ENCODE peak calls at places on chromosomes 2 and 18, in five cellular contexts. One of them, this sample, is unnamed.

GRCh38 chr18:24868760-24869237 is 408.4 kb downstream of the HRH4 start:
- DNase-seq in left ventricle myocardium inferior: no peak
- DNase-seq in lower lobe of right lung: no peak
- DNase-seq in uterus: no peak
- DNase-seq in suprapubic skin: no peak
- DNase-seq in this sample: no peak

GRCh38 chr2:227862741-227863588 is 8.5 kb upstream of the DAW1 start:
- DNase-seq in left ventricle myocardium inferior: no peak
- DNase-seq in lower lobe of right lung: no peak
- DNase-seq in uterus: no peak
- DNase-seq in suprapubic skin: no peak
- DNase-seq in this sample: no peak

GRCh38 chr2:1510184-1510583 is 96.9 kb downstream of the TPO start:
- DNase-seq in left ventricle myocardium inferior: no peak
- DNase-seq in lower lobe of right lung: no peak
- DNase-seq in uterus: no peak
- DNase-seq in suprapubic skin: no peak
- DNase-seq in this sample: no peak

GRCh38 chr2:179938026-179938425 is 69.1 kb downstream of the CWC22 start:
- DNase-seq in left ventricle myocardium inferior: no peak
- DNase-seq in lower lobe of right lung: no peak
- DNase-seq in uterus: no peak
- DNase-seq in suprapubic skin: no peak
- DNase-seq in this sample: no peak

GRCh38 chr2:17104454-17104853 is 413.8 kb downstream of the RAD51AP2 start:
- DNase-seq in left ventricle myocardium inferior: no peak
- DNase-seq in lower lobe of right lung: no peak
- DNase-seq in uterus: no peak
- DNase-seq in suprapubic skin: no peak
- DNase-seq in this sample: peak

GRCh38 chr2:231890896-231891513 is 35.2 kb downstream of the NPPC start:
- DNase-seq in left ventricle myocardium inferior: no peak
- DNase-seq in lower lobe of right lung: no peak
- DNase-seq in uterus: no peak
- DNase-seq in suprapubic skin: no peak
- DNase-seq in this sample: no peak

GRCh38 chr2:229888031-229888430 is 33.8 kb downstream of the TRIP12 start:
- DNase-seq in left ventricle myocardium inferior: no peak
- DNase-seq in lower lobe of right lung: no peak
- DNase-seq in uterus: no peak
- DNase-seq in suprapubic skin: no peak
- DNase-seq in this sample: no peak

GRCh38 chr2:17851731-17852585 is 26.5 kb upstream of the KCNS3 start:
- DNase-seq in left ventricle myocardium inferior: peak
- DNase-seq in lower lobe of right lung: peak
- DNase-seq in uterus: peak
- DNase-seq in suprapubic skin: no peak
- DNase-seq in this sample: no peak

GRCh38 chr2:108459441-108459840 is 10.4 kb downstream of the GCC2 start:
- DNase-seq in left ventricle myocardium inferior: no peak
- DNase-seq in lower lobe of right lung: no peak
- DNase-seq in uterus: no peak
- DNase-seq in suprapubic skin: no peak
- DNase-seq in this sample: no peak

GRCh38 chr18:35406666-35407065 is 29.5 kb upstream of the ZNF396 start:
- DNase-seq in left ventricle myocardium inferior: no peak
- DNase-seq in lower lobe of right lung: no peak
- DNase-seq in uterus: no peak
- DNase-seq in suprapubic skin: no peak
- DNase-seq in this sample: no peak

GRCh38 chr18:58556333-58557012 is 72.4 kb downstream of the ALPK2 start:
- DNase-seq in left ventricle myocardium inferior: peak
- DNase-seq in lower lobe of right lung: no peak
- DNase-seq in uterus: no peak
- DNase-seq in suprapubic skin: no peak
- DNase-seq in this sample: no peak

GRCh38 chr2:200810252-200810650 is 1.5 kb upstream of the BZW1 start:
- DNase-seq in left ventricle myocardium inferior: no peak
- DNase-seq in lower lobe of right lung: no peak
- DNase-seq in uterus: no peak
- DNase-seq in suprapubic skin: no peak
- DNase-seq in this sample: no peak

GRCh38 chr18:75801178-75801577 is 373.7 kb upstream of the SMIM21 start:
- DNase-seq in left ventricle myocardium inferior: no peak
- DNase-seq in lower lobe of right lung: no peak
- DNase-seq in uterus: no peak
- DNase-seq in suprapubic skin: no peak
- DNase-seq in this sample: no peak

GRCh38 chr2:9897331-9897737 is 54.1 kb downstream of the TAF1B start:
- DNase-seq in left ventricle myocardium inferior: peak
- DNase-seq in lower lobe of right lung: no peak
- DNase-seq in uterus: peak
- DNase-seq in suprapubic skin: peak
- DNase-seq in this sample: peak

GRCh38 chr2:239800785-239801184 is 224.4 kb downstream of the NDUFA10 start:
- DNase-seq in left ventricle myocardium inferior: no peak
- DNase-seq in lower lobe of right lung: no peak
- DNase-seq in uterus: no peak
- DNase-seq in suprapubic skin: no peak
- DNase-seq in this sample: no peak

GRCh38 chr2:70104231-70105111 is 17.2 kb downstream of the PCBP1 start:
- DNase-seq in left ventricle myocardium inferior: no peak
- DNase-seq in lower lobe of right lung: no peak
- DNase-seq in uterus: peak
- DNase-seq in suprapubic skin: no peak
- DNase-seq in this sample: no peak

GRCh38 chr2:194252127-194252526 is 1404.9 kb upstream of the SLC39A10 start:
- DNase-seq in left ventricle myocardium inferior: no peak
- DNase-seq in lower lobe of right lung: no peak
- DNase-seq in uterus: no peak
- DNase-seq in suprapubic skin: no peak
- DNase-seq in this sample: no peak

GRCh38 chr2:46230115-46230571 is 67.1 kb upstream of the EPAS1 start:
- DNase-seq in left ventricle myocardium inferior: peak
- DNase-seq in lower lobe of right lung: peak
- DNase-seq in uterus: no peak
- DNase-seq in suprapubic skin: no peak
- DNase-seq in this sample: no peak

GRCh38 chr2:1864981-1865421 is 120.7 kb upstream of the PXDN start:
- DNase-seq in left ventricle myocardium inferior: no peak
- DNase-seq in lower lobe of right lung: no peak
- DNase-seq in uterus: no peak
- DNase-seq in suprapubic skin: no peak
- DNase-seq in this sample: no peak

GRCh38 chr2:236871500-236872001 is 214.1 kb upstream of the COPS8 start:
- DNase-seq in left ventricle myocardium inferior: peak
- DNase-seq in lower lobe of right lung: peak
- DNase-seq in uterus: peak
- DNase-seq in suprapubic skin: peak
- DNase-seq in this sample: no peak

GRCh38 chr2:111053825-111054490 is 66.8 kb upstream of the BCL2L11 start:
- DNase-seq in left ventricle myocardium inferior: no peak
- DNase-seq in lower lobe of right lung: no peak
- DNase-seq in uterus: no peak
- DNase-seq in suprapubic skin: no peak
- DNase-seq in this sample: no peak

GRCh38 chr18:73478191-73478590 is 610.4 kb upstream of the NETO1 start:
- DNase-seq in left ventricle myocardium inferior: no peak
- DNase-seq in lower lobe of right lung: no peak
- DNase-seq in uterus: no peak
- DNase-seq in suprapubic skin: no peak
- DNase-seq in this sample: no peak

GRCh38 chr2:40579247-40579646 is 127.4 kb upstream of the SLC8A1 start:
- DNase-seq in left ventricle myocardium inferior: no peak
- DNase-seq in lower lobe of right lung: no peak
- DNase-seq in uterus: no peak
- DNase-seq in suprapubic skin: no peak
- DNase-seq in this sample: no peak

GRCh38 chr2:191115391-191115790 is 35.4 kb downstream of the STAT4 start:
- DNase-seq in left ventricle myocardium inferior: no peak
- DNase-seq in lower lobe of right lung: no peak
- DNase-seq in uterus: no peak
- DNase-seq in suprapubic skin: no peak
- DNase-seq in this sample: no peak

GRCh38 chr18:48614005-48614404 is 75.2 kb downstream of the CTIF start:
- DNase-seq in left ventricle myocardium inferior: no peak
- DNase-seq in lower lobe of right lung: no peak
- DNase-seq in uterus: no peak
- DNase-seq in suprapubic skin: no peak
- DNase-seq in this sample: no peak

GRCh38 chr2:127086800-127087737 is 19.9 kb downstream of the BIN1 start:
- DNase-seq in left ventricle myocardium inferior: peak
- DNase-seq in lower lobe of right lung: no peak
- DNase-seq in uterus: peak
- DNase-seq in suprapubic skin: peak
- DNase-seq in this sample: no peak
- H3K4me3 ChIP-seq in left ventricle myocardium inferior: peak
- H3K4me3 ChIP-seq in lower lobe of right lung: peak
- H3K4me3 ChIP-seq in uterus: peak
- H3K4me3 ChIP-seq in suprapubic skin: peak
- H3K4me3 ChIP-seq in this sample: no peak

GRCh38 chr2:45000921-45001628 is 8.2 kb downstream of the SIX2 start:
- DNase-seq in left ventricle myocardium inferior: no peak
- DNase-seq in lower lobe of right lung: no peak
- DNase-seq in uterus: no peak
- DNase-seq in suprapubic skin: no peak
- DNase-seq in this sample: no peak

GRCh38 chr2:45000341-45000901 is 8.8 kb downstream of the SIX2 start:
- DNase-seq in left ventricle myocardium inferior: no peak
- DNase-seq in lower lobe of right lung: no peak
- DNase-seq in uterus: no peak
- DNase-seq in suprapubic skin: no peak
- DNase-seq in this sample: no peak

GRCh38 chr2:45002661-45003210 is 6.5 kb downstream of the SIX2 start:
- DNase-seq in left ventricle myocardium inferior: no peak
- DNase-seq in lower lobe of right lung: no peak
- DNase-seq in uterus: no peak
- DNase-seq in suprapubic skin: no peak
- DNase-seq in this sample: no peak

GRCh38 chr2:45003586-45004568 is 5.4 kb downstream of the SIX2 start:
- DNase-seq in left ventricle myocardium inferior: no peak
- DNase-seq in lower lobe of right lung: no peak
- DNase-seq in uterus: no peak
- DNase-seq in suprapubic skin: no peak
- DNase-seq in this sample: no peak

GRCh38 chr2:45001629-45002385 is 7.4 kb downstream of the SIX2 start:
- DNase-seq in left ventricle myocardium inferior: no peak
- DNase-seq in lower lobe of right lung: no peak
- DNase-seq in uterus: no peak
- DNase-seq in suprapubic skin: no peak
- DNase-seq in this sample: no peak
- H3K4me3 ChIP-seq in left ventricle myocardium inferior: peak
- H3K4me3 ChIP-seq in lower lobe of right lung: peak
- H3K4me3 ChIP-seq in uterus: no peak
- H3K4me3 ChIP-seq in suprapubic skin: peak
- H3K4me3 ChIP-seq in this sample: no peak

GRCh38 chr18:31499157-31499524 is 1.2 kb downstream of the DSG2 start:
- DNase-seq in left ventricle myocardium inferior: no peak
- DNase-seq in lower lobe of right lung: no peak
- DNase-seq in uterus: no peak
- DNase-seq in suprapubic skin: no peak
- DNase-seq in this sample: no peak
- H3K4me3 ChIP-seq in left ventricle myocardium inferior: peak
- H3K4me3 ChIP-seq in lower lobe of right lung: peak
- H3K4me3 ChIP-seq in uterus: peak
- H3K4me3 ChIP-seq in suprapubic skin: peak
- H3K4me3 ChIP-seq in this sample: peak

GRCh38 chr2:119821266-119821665 is 61.5 kb downstream of the PTPN4 start:
- DNase-seq in left ventricle myocardium inferior: no peak
- DNase-seq in lower lobe of right lung: no peak
- DNase-seq in uterus: no peak
- DNase-seq in suprapubic skin: no peak
- DNase-seq in this sample: no peak

GRCh38 chr2:119818792-119819191 is 59.1 kb downstream of the PTPN4 start:
- DNase-seq in left ventricle myocardium inferior: no peak
- DNase-seq in lower lobe of right lung: no peak
- DNase-seq in uterus: no peak
- DNase-seq in suprapubic skin: no peak
- DNase-seq in this sample: no peak

GRCh38 chr2:119823734-119824334 is 64.1 kb downstream of the PTPN4 start:
- DNase-seq in left ventricle myocardium inferior: no peak
- DNase-seq in lower lobe of right lung: no peak
- DNase-seq in uterus: no peak
- DNase-seq in suprapubic skin: no peak
- DNase-seq in this sample: no peak

GRCh38 chr2:119820275-119820674 is 60.6 kb downstream of the PTPN4 start:
- DNase-seq in left ventricle myocardium inferior: no peak
- DNase-seq in lower lobe of right lung: no peak
- DNase-seq in uterus: no peak
- DNase-seq in suprapubic skin: no peak
- DNase-seq in this sample: no peak

DNA sequence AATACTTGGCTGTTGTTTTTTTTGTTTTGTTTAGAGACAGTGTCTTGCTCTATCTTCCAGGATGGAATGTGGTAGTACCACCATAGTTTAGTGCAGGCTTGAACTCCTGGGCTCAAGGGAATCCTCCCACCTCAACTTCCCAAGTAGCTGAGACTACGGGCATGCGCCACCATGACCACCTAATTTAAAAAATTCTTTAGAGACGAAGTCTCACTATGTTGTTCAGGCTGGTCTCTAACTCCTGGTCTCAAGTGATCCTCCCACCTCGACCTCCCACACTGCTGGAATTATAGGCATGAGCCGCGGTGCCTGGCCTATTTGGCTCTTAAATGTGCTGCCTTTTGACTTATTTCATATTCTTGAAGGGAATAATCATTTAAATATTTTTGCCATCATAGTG is 60.1 kb downstream of the PTPN4 start:
- DNase-seq in left ventricle myocardium inferior: no peak
- DNase-seq in lower lobe of right lung: no peak
- DNase-seq in uterus: no peak
- DNase-seq in suprapubic skin: no peak
- DNase-seq in this sample: no peak
- H3K4me3 ChIP-seq in left ventricle myocardium inferior: no peak
- H3K4me3 ChIP-seq in lower lobe of right lung: no peak
- H3K4me3 ChIP-seq in uterus: no peak
- H3K4me3 ChIP-seq in suprapubic skin: no peak
- H3K4me3 ChIP-seq in this sample: no peak